ENCODE peak calls at places on chromosome 1, in four cellular contexts. U, H, Y and I are unnamed samples.

GRCh38 chr1:10211805-10212405 is 1.5 kb downstream of the KIF1B start:
- DNase-seq in Y (no peak), H (no peak), U (no peak), I (no peak)

GRCh38 chr1:87869563-87869962 is 540.9 kb downstream of the LMO4 start:
- DNase-seq in U (no peak), Y (no peak), H (no peak), I (no peak)

GRCh38 chr1:31609512-31609911 is 8.0 kb upstream of the HCRTR1 start:
- DNase-seq in Y (no peak), H (no peak), U (no peak), I (no peak)

GRCh38 chr1:17472814-17473213 is 33.3 kb upstream of the RCC2 start:
- DNase-seq in U (no peak), Y (no peak), H (no peak), I (no peak)

GRCh38 chr1:20726932-20727745 is 5.4 kb downstream of the SH2D5 start:
- DNase-seq in U (no peak), H (no peak), Y (no peak), I (no peak)

GRCh38 chr1:245348626-245349025 is 193.8 kb downstream of the KIF26B start:
- DNase-seq in H (no peak), U (peak), Y (no peak), I (no peak)

GRCh38 chr1:7404046-7404742 is 366.9 kb upstream of the VAMP3 start:
- DNase-seq in H (no peak), U (peak), Y (no peak), I (no peak)

GRCh38 chr1:44707112-44707881 is 23.7 kb downstream of the RNU5D-1 start:
- DNase-seq in Y (no peak), U (peak), H (no peak), I (no peak)

GRCh38 chr1:160210563-160210962 is 5.4 kb downstream of the PEA15 start:
- DNase-seq in H (no peak), U (no peak), Y (no peak), I (no peak)

GRCh38 chr1:208788013-208788412 is 543.8 kb upstream of the PLXNA2 start:
- DNase-seq in H (no peak), U (no peak), Y (no peak), I (no peak)

GRCh38 chr1:162070094-162070748 is 730 bp downstream of the NOS1AP start:
- DNase-seq in Y (no peak), H (no peak), U (no peak), I (no peak)

GRCh38 chr1:29504266-29504665 is 267.9 kb downstream of the PTPRU start:
- DNase-seq in Y (no peak), U (peak), H (no peak), I (no peak)

GRCh38 chr1:158864595-158864994 is 33.4 kb downstream of the MNDA start:
- DNase-seq in H (no peak), Y (no peak), U (no peak), I (no peak)

GRCh38 chr1:2231667-2232254 is 3.6 kb downstream of the SKI start:
- DNase-seq in H (peak), U (peak), Y (no peak), I (peak)

GRCh38 chr1:44074415-44074814 is 43.2 kb upstream of the SLC6A9 start:
- DNase-seq in H (no peak), U (no peak), Y (no peak), I (no peak)

GRCh38 chr1:6965062-6965913 is 180.0 kb downstream of the CAMTA1 start:
- DNase-seq in U (no peak), H (no peak), Y (no peak), I (no peak)

GRCh38 chr1:202234331-202235002 is 40.9 kb downstream of the LGR6 start:
- DNase-seq in H (no peak), U (peak), Y (no peak), I (no peak)